ENCODE peak calls at places on chromosome 4, in seven cellular contexts. K, T, L, M, V, F and E are unnamed samples.

GRCh38 chr4:73705056-73705432 is 35.3 kb upstream of the CXCL8 start:
- DNase-seq in V (peak; percentile 84), T (no peak), L (no peak), M (no peak), F (no peak), K (no peak), E (peak; percentile 31)

GRCh38 chr4:2977116-2978097 is 14.0 kb downstream of the GRK4 start:
- DNase-seq in T (no peak), M (peak; percentile 40), V (peak; percentile 78), K (no peak), F (no peak), L (no peak), E (no peak)

GRCh38 chr4:6008092-6008551 is 10.1 kb downstream of the C4orf50 start:
- DNase-seq in M (no peak), K (no peak), F (no peak), L (no peak), V (no peak), T (no peak), E (no peak)

GRCh38 chr4:6772223-6772928 is 10.2 kb upstream of the KIAA0232 start:
- DNase-seq in T (no peak), V (peak; percentile 60), L (no peak), K (peak; percentile 41), M (no peak), F (peak; percentile 79), E (peak; percentile 74)

GRCh38 chr4:57342406-57342805 is 232.2 kb upstream of the IGFBP7 start:
- DNase-seq in V (peak; percentile 76), T (no peak), K (no peak), M (no peak), L (no peak), F (no peak), E (no peak)

GRCh38 chr4:190020790-190021717 is 6.0 kb downstream of the FRG2 start:
- DNase-seq in M (peak; percentile 68), F (peak; percentile 47), T (no peak), V (peak; percentile 14), K (peak; percentile 27), L (peak; percentile 51), E (no peak)

GRCh38 chr4:26238782-26239647 is 81.8 kb upstream of the RBPJ start:
- DNase-seq in K (peak; percentile 32), F (peak; percentile 28), L (no peak), M (no peak), V (peak; percentile 72), T (no peak), E (peak; percentile 96)

GRCh38 chr4:20603671-20604313 is 96.5 kb upstream of the PACRGL start:
- DNase-seq in V (peak; percentile 72), T (no peak), L (no peak), M (no peak), K (peak; percentile 9), F (no peak), E (no peak)

GRCh38 chr4:22129454-22130075 is 181.0 kb upstream of the KCNIP4 start:
- DNase-seq in K (peak; percentile 1), V (peak; percentile 23), T (no peak), F (peak; percentile 25), L (no peak), M (peak; percentile 38), E (peak; percentile 75)

GRCh38 chr4:122776916-122777315 is 44.4 kb downstream of the BBS12 start:
- DNase-seq in F (peak; percentile 70), K (no peak), L (no peak), T (no peak), V (no peak), M (no peak), E (no peak)

GRCh38 chr4:153486281-153487151 is 20.4 kb downstream of the TMEM131L start:
- DNase-seq in V (peak; percentile 95), T (peak; percentile 54), L (peak; percentile 38), F (no peak), M (no peak), K (no peak), E (no peak)

GRCh38 chr4:183798921-183799307 is 106.2 kb upstream of the STOX2 start:
- DNase-seq in L (no peak), V (no peak), M (no peak), F (no peak), K (no peak), T (no peak), E (no peak)

GRCh38 chr4:36288727-36289126 is 7.3 kb downstream of the DTHD1 start:
- DNase-seq in K (no peak), F (no peak), V (peak; percentile 61), T (no peak), M (no peak), L (no peak), E (no peak)

GRCh38 chr4:93030670-93031069 is 726.9 kb downstream of the GRID2 start:
- DNase-seq in T (no peak), K (no peak), L (no peak), M (no peak), V (no peak), F (no peak), E (no peak)

GRCh38 chr4:59553063-59553738 is 1646.9 kb upstream of the ADGRL3 start:
- DNase-seq in M (no peak), F (no peak), K (peak; percentile 2), L (no peak), T (no peak), V (peak; percentile 33), E (peak; percentile 97)

GRCh38 chr4:86957214-86957613 is 22.4 kb downstream of the AFF1 start:
- DNase-seq in K (no peak), L (no peak), F (no peak), V (peak; percentile 85), T (no peak), M (no peak), E (no peak)

GRCh38 chr4:80143305-80143679 is 54.0 kb upstream of the PRDM8 start:
- DNase-seq in K (no peak), V (no peak), F (no peak), L (no peak), T (no peak), M (no peak), E (no peak)

GRCh38 chr4:152374606-152375285 is 161.1 kb downstream of the FBXW7 start:
- DNase-seq in K (no peak), M (no peak), L (no peak), F (no peak), V (no peak), T (no peak), E (no peak)

GRCh38 chr4:151540728-151541437 is 131.9 kb downstream of the FHIP1A start:
- DNase-seq in V (peak; percentile 95), M (peak; percentile 87), L (no peak), T (no peak), F (peak; percentile 48), K (peak; percentile 4), E (no peak)

GRCh38 chr4:55008166-55009056 is 117.0 kb downstream of the KDR start:
- DNase-seq in M (no peak), V (no peak), K (peak; percentile 26), F (no peak), T (no peak), L (no peak), E (peak; percentile 92)

GRCh38 chr4:78954048-78954666 is 14.9 kb upstream of the PAQR3 start:
- DNase-seq in V (no peak), L (no peak), K (no peak), M (peak; percentile 43), F (no peak), T (no peak), E (peak; percentile 61)

GRCh38 chr4:35247047-35247446 is 997.3 kb downstream of the ARAP2 start:
- DNase-seq in T (no peak), M (no peak), K (no peak), V (no peak), F (no peak), L (no peak), E (no peak)

GRCh38 chr4:95027906-95028618 is 270.3 kb downstream of the BMPR1B start:
- DNase-seq in V (no peak), T (no peak), M (no peak), K (no peak), F (no peak), L (no peak), E (no peak)

DNA sequence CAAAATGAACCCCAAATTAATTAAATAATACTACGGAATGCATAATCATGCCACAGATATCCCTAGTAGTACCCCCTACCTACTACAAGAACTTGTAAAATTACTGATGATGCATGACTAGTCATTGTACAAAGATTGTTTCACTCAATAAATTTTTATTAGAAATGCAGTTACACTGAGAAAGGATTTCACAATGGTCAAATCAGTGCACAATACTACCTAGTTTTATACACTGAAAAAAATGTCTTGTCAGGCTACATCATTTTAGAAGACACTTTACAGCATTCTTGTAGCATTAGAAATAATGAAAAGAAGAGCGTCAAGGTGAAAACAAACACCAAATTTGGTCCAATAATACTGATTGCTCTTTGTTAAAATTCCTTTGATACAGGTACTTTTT is 178.8 kb downstream of the GPM6A start:
- DNase-seq in K (no peak), M (no peak), F (no peak), V (no peak), L (no peak), T (no peak), E (no peak)
- H3K9me3 ChIP-seq in K (no peaks in the 10 kb centered on the region), M (no peaks in the 10 kb centered on the region), F (no peaks in the 10 kb centered on the region), V (no peaks in the 10 kb centered on the region), L (no peaks in the 10 kb centered on the region), T (no peaks in the 10 kb centered on the region), E (no peaks in the 10 kb centered on the region)

GRCh38 chr4:136690363-136690762 is 841.9 kb downstream of the PCDH18 start:
- DNase-seq in T (no peak), V (peak; percentile 25), L (no peak), F (no peak), M (no peak), K (no peak), E (peak; percentile 74)
- H3K9me3 ChIP-seq in T (peaks cover 6% of the 10 kb centered on the region), V (no peaks in the 10 kb centered on the region), L (no peaks in the 10 kb centered on the region), F (no peaks in the 10 kb centered on the region), M (no peaks in the 10 kb centered on the region), K (no peaks in the 10 kb centered on the region), E (peaks cover 3% of the 10 kb centered on the region)

DNA sequence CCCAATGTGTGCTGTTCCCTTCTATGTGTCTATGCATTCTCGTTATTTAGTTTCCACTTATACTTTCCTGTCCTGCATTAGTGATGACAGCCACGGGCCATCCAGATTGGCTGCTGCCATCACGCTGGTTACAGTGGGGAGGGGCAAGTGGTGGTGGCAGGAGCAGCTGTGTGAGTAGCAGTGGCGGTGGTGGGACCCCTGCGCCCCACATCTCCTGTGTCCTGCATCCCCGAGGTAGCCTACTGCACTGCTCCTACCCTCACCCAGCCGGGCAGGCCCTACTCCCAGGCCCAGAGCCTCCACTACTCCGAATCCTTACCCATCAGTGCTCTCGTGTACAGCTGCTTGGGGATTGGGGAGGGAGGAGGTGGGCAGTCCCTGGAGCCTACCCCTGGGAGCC is 798.7 kb upstream of the AGA start:
- DNase-seq in M (peak; percentile 2), V (no peak), F (no peak), L (no peak), T (no peak), K (no peak), E (no peak)
- H3K9me3 ChIP-seq in M (no peaks in the 10 kb centered on the region), V (no peaks in the 10 kb centered on the region), F (no peaks in the 10 kb centered on the region), L (peaks cover 22% of the 10 kb centered on the region), T (no peaks in the 10 kb centered on the region), K (no peaks in the 10 kb centered on the region), E (no peaks in the 10 kb centered on the region)

DNA sequence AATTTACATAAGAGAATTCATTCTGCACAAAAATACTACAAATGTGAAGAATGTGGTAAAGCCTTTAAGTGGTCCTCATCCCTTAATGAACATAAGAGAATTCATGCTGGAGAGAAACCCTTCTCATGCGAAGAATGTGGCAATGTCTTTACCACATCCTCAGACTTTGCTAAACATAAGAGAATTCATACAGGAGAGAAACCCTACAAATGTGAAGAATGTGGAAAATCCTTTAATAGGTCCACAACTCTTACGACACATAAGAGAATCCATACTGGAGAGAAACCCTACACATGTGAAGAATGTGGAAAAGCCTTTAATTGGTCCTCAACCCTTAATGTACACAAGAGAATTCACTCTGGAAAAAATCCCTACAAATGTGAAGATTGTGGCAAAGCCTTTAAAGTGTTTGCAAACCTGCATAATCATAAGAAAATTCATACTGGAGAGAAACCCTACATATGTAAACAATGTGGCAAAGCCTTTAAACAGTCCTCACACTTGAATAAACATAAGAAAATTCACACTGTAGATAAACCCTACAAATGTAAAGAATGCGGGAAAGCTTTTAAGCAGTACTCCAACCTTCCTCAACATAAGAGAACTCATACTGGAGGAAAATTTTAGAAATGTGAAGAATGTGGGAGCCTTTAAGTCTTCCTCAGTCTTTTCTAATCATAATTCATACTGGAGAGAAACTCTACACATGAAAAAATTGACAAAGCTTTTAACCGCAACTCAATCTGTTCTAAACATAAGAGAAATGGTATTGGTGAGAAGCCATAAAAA is 37.4 kb downstream of the ZNF718 start:
- DNase-seq in V (no peak), M (no peak), T (no peak), K (no peak), F (no peak), L (no peak), E (peak; percentile 4)
- H3K9me3 ChIP-seq in V (peaks cover 2% of the 10 kb centered on the region), M (peaks cover 13% of the 10 kb centered on the region), T (peaks cover 19% of the 10 kb centered on the region), K (peaks cover 5% of the 10 kb centered on the region), F (peaks cover 19% of the 10 kb centered on the region), L (peaks cover 98% of the 10 kb centered on the region), E (peaks cover 49% of the 10 kb centered on the region)